ENCODE peak calls at places on chromosomes 13 and 19, in four cellular contexts. H, P, D and Q are unnamed samples.

GRCh38 chr19:18745012-18745735 is 45.9 kb downstream of the COMP start:
- DNase-seq in H (no peak), P (no peak), D (no peak), Q (no peak)

GRCh38 chr19:38359242-38360021 is 14.9 kb upstream of the PSMD8 start:
- DNase-seq in D (no peak), H (no peak), P (no peak), Q (no peak)

GRCh38 chr13:73748404-73748803 is 385.8 kb downstream of the KLF12 start:
- DNase-seq in D (no peak), P (no peak), H (no peak), Q (no peak)

GRCh38 chr13:104171132-104171531 is 1104.9 kb upstream of the SLC10A2 start:
- DNase-seq in D (no peak), P (no peak), H (no peak), Q (no peak)

GRCh38 chr19:4051175-4052101 is 15.3 kb downstream of the ZBTB7A start:
- DNase-seq in D (no peak), H (no peak), P (no peak), Q (no peak)

GRCh38 chr13:27170521-27171243 is 929 bp downstream of the USP12 start:
- DNase-seq in P (peak; percentile 75), D (peak; percentile 27), H (peak; percentile 24), Q (peak; percentile 71)

GRCh38 chr13:28819748-28820098 is 416 bp upstream of the MTUS2 start:
- DNase-seq in D (no peak), P (peak; percentile 81), H (peak; percentile 47), Q (no peak)

GRCh38 chr19:1752009-1752756 is 1.1 kb upstream of the ONECUT3 start:
- DNase-seq in P (no peak), D (no peak), H (no peak), Q (no peak)

GRCh38 chr13:88176231-88176630 is 505.1 kb downstream of the SLITRK5 start:
- DNase-seq in H (no peak), P (no peak), D (no peak), Q (no peak)

GRCh38 chr13:20833900-20834679 is 60.3 kb upstream of the EEF1AKMT1 start:
- DNase-seq in H (no peak), D (no peak), P (no peak), Q (no peak)

GRCh38 chr13:39777527-39778061 is 122.1 kb downstream of the COG6 start:
- DNase-seq in H (no peak), P (no peak), D (no peak), Q (peak; percentile 86)

GRCh38 chr13:99542788-99543406 is 41.6 kb downstream of the TM9SF2 start:
- DNase-seq in H (no peak), P (no peak), D (peak; percentile 59), Q (no peak)

GRCh38 chr13:30713133-30713532 is 22.2 kb upstream of the ALOX5AP start:
- DNase-seq in H (no peak), D (no peak), P (no peak), Q (no peak)

GRCh38 chr19:49851456-49852259 is 699 bp downstream of the PTOV1 start:
- DNase-seq in P (peak; percentile 71), D (no peak), H (peak; percentile 20), Q (no peak)

GRCh38 chr13:51929699-51930098 is 67.9 kb downstream of the CCDC70 start:
- DNase-seq in D (no peak), H (no peak), P (no peak), Q (no peak)

GRCh38 chr13:27622102-27622820 is 569 bp downstream of the POLR1D start:
- DNase-seq in D (no peak), P (no peak), H (no peak), Q (peak; percentile 27)

GRCh38 chr19:36719687-36720556 is 32.5 kb downstream of the ZNF567 start:
- DNase-seq in D (no peak), H (no peak), P (no peak), Q (peak; percentile 29)

GRCh38 chr19:45637890-45638667 is 1.1 kb downstream of the EML2 start:
- DNase-seq in D (no peak), H (no peak), P (no peak), Q (no peak)

GRCh38 chr13:110907951-110908898 is 6.6 kb downstream of the ANKRD10 start:
- DNase-seq in P (no peak), H (no peak), D (no peak), Q (no peak)

GRCh38 chr13:36788276-36788675 is 30.7 kb upstream of the RFXAP start:
- DNase-seq in D (no peak), P (no peak), H (no peak), Q (peak; percentile 28)

GRCh38 chr13:76148926-76149325 is 512.8 kb downstream of the LMO7 start:
- DNase-seq in D (no peak), P (no peak), H (no peak), Q (peak; percentile 83)

GRCh38 chr19:57190301-57190700 is 999 bp upstream of the ZNF264 start:
- DNase-seq in P (no peak), H (no peak), D (no peak), Q (no peak)

GRCh38 chr19:33125929-33126388 is 6.0 kb upstream of the WDR88 start:
- DNase-seq in H (peak; percentile 13), P (peak; percentile 45), D (peak; percentile 32), Q (peak; percentile 69)

GRCh38 chr19:43526884-43527859 is at the start of gene ETHE1:
- DNase-seq in P (peak; percentile 89), H (peak; percentile 75), D (peak; percentile 58), Q (peak; percentile 49)

GRCh38 chr13:44576396-44577235 is 486 bp upstream of the TSC22D1 start:
- DNase-seq in D (no peak), P (peak; percentile 35), H (no peak), Q (no peak)

GRCh38 chr19:35546532-35546931 is 1.1 kb downstream of the TMEM147 start:
- DNase-seq in D (no peak), H (no peak), P (no peak), Q (no peak)